ENCODE peak calls at places on chromosomes 16 and 17, in eight cellular contexts. V is NB4, L is tibial nerve, K is A549, A is IMR-90, F is transverse colon, D is thyroid gland, H is Peyer's patch. B is an unnamed sample.

GRCh38 chr17:13024033-13024432 is 6.2 kb upstream of the ELAC2 start:
- DNase-seq in V (no peak), L (no peak), K (no peak), A (no peak), F (no peak), D (no peak), H (no peak), B (no peak)

GRCh38 chr16:9596788-9597187 is 505.3 kb downstream of the HAPSTR1 start:
- DNase-seq in V (no peak), L (no peak), K (no peak), A (no peak), F (no peak), D (no peak), H (no peak), B (no peak)

GRCh38 chr16:74896389-74897370 is 88.2 kb downstream of the WDR59 start:
- DNase-seq in V (no peak), L (no peak), K (peak), A (peak), F (no peak), D (no peak), H (no peak), B (no peak)

GRCh38 chr17:54956802-54957201 is 11.7 kb downstream of the COX11 start:
- DNase-seq in V (no peak), L (no peak), K (no peak), A (no peak), F (no peak), D (no peak), H (no peak), B (no peak)

GRCh38 chr16:85554791-85555548 is 58.2 kb upstream of the GSE1 start:
- DNase-seq in V (peak), L (no peak), K (peak), A (peak), F (peak), D (peak), H (no peak), B (peak)

GRCh38 chr17:6047966-6048365 is 22.2 kb upstream of the WSCD1 start:
- DNase-seq in V (no peak), L (no peak), K (no peak), A (no peak), F (no peak), D (no peak), H (no peak), B (no peak)

GRCh38 chr16:85422124-85422373 is 191.1 kb upstream of the GSE1 start:
- DNase-seq in V (no peak), L (no peak), K (no peak), A (no peak), F (no peak), D (peak), H (no peak), B (no peak)

GRCh38 chr17:74241434-74241833 is 28.1 kb downstream of the TTYH2 start:
- DNase-seq in V (no peak), L (peak), K (no peak), A (no peak), F (no peak), D (peak), H (no peak), B (no peak)

GRCh38 chr17:59366773-59367656 is 35.6 kb downstream of the YPEL2 start:
- DNase-seq in V (no peak), L (no peak), K (no peak), A (peak), F (peak), D (peak), H (peak), B (peak)

GRCh38 chr16:87855852-87856715 is 13.2 kb downstream of the SLC7A5 start:
- DNase-seq in V (peak), L (peak), K (no peak), A (peak), F (peak), D (no peak), H (peak), B (peak)

GRCh38 chr16:86013867-86014266 is 114.9 kb downstream of the IRF8 start:
- DNase-seq in V (no peak), L (no peak), K (no peak), A (no peak), F (no peak), D (no peak), H (no peak), B (no peak)

GRCh38 chr16:56336071-56336688 is 89.2 kb downstream of the AMFR start:
- DNase-seq in V (no peak), L (no peak), K (no peak), A (no peak), F (no peak), D (no peak), H (no peak), B (no peak)

GRCh38 chr17:50055055-50055425 is 870 bp upstream of the ITGA3 start:
- DNase-seq in V (no peak), L (no peak), K (no peak), A (no peak), F (peak), D (peak), H (peak), B (peak)

GRCh38 chr16:49726155-49726554 is 129.8 kb downstream of the ZNF423 start:
- DNase-seq in V (no peak), L (no peak), K (no peak), A (no peak), F (no peak), D (no peak), H (no peak), B (no peak)

GRCh38 chr16:89917773-89918452 is 749 bp upstream of the MC1R start:
- DNase-seq in V (peak), L (no peak), K (peak), A (peak), F (peak), D (peak), H (peak), B (peak)

GRCh38 chr16:21156767-21157467 is 1.6 kb upstream of the LDAF1 start:
- DNase-seq in V (peak), L (peak), K (peak), A (peak), F (peak), D (peak), H (no peak), B (peak)

GRCh38 chr17:55332296-55333041 is 67.7 kb downstream of the HLF start:
- DNase-seq in V (no peak), L (no peak), K (no peak), A (no peak), F (peak), D (peak), H (no peak), B (no peak)

GRCh38 chr16:2911580-2912329 is at the start of gene FLYWCH1:
- DNase-seq in V (peak), L (peak), K (peak), A (peak), F (peak), D (peak), H (peak), B (peak)

GRCh38 chr17:82056729-82057621 is 5.3 kb downstream of the GPS1 start:
- DNase-seq in V (no peak), L (no peak), K (no peak), A (no peak), F (no peak), D (no peak), H (no peak), B (no peak)

GRCh38 chr17:82054351-82055022 is 2.8 kb downstream of the GPS1 start:
- DNase-seq in V (no peak), L (no peak), K (no peak), A (no peak), F (no peak), D (no peak), H (no peak), B (no peak)

GRCh38 chr17:82053556-82054263 is 2.0 kb downstream of the GPS1 start:
- DNase-seq in V (no peak), L (no peak), K (no peak), A (no peak), F (no peak), D (no peak), H (no peak), B (no peak)

GRCh38 chr17:82055965-82056728 is 4.4 kb downstream of the GPS1 start:
- DNase-seq in V (no peak), L (no peak), K (no peak), A (no peak), F (no peak), D (no peak), H (no peak), B (no peak)

DNA sequence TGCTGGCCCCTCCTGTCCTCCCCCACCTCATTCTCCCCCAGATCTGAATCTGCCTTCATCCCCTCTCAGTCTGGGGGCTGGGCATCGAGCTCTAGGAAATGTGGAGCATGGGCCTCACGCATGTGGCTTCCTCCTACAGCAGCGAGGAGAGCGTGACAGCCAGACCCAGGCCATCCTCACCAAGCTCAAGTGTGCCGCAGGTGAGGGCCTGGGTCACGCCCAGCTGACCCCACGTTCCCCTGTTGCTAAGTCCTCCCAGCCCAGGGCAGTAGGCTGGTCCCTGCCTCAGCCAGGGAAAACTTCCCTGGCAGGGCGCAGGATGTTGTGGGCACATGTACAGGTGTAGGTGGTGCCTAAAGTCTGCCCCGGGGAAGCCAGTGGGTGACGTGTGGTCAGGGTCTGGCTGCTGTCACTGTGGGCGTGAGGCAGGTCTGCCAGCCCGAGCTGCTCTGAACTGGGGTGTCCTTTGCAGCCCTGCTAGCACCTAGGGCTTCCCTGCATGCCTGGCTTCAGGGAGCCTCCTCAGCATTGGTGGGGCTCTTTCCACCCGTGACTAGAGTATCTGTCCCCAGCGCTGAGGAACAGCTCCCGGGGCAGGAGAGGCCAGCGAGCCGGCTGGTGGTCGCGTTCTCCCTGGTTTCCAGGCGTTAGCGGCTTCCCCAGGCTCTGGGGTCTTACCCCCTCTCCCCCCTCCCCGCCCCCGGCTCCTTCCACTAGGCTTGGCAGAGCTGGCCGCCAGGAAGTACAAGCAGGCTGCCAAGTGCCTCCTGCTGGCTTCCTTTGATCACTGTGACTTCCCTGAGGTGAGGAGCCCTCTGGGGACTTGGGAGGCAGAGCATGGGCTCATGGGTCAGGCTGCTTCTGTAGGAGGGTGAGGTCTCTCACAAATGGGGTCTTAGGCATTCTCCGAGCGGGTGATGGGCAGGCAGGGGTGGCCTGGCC is 3.6 kb downstream of the GPS1 start:
- DNase-seq in V (no peak), L (no peak), K (no peak), A (no peak), F (no peak), D (no peak), H (no peak), B (no peak)
- TF ChIP-seq POLR2A in V (no peak), L (no peak), K (no peak), A (no peak), F (no peak), D (no peak), H (no peak), B (no peak)

GRCh38 chr16:669666-670065 is 1.7 kb downstream of the RHOT2 start:
- DNase-seq in V (no peak), L (no peak), K (no peak), A (no peak), F (no peak), D (no peak), H (no peak), B (no peak)

GRCh38 chr16:671353-672131 is 3.6 kb downstream of the RHOT2 start:
- DNase-seq in V (no peak), L (no peak), K (no peak), A (no peak), F (no peak), D (no peak), H (no peak), B (no peak)

GRCh38 chr16:668519-669171 is 713 bp downstream of the RHOT2 start:
- DNase-seq in V (no peak), L (no peak), K (no peak), A (no peak), F (no peak), D (no peak), H (no peak), B (no peak)

GRCh38 chr16:672371-672770 is 3.1 kb upstream of the RHBDL1 start:
- DNase-seq in V (no peak), L (no peak), K (no peak), A (no peak), F (no peak), D (no peak), H (no peak), B (no peak)

DNA sequence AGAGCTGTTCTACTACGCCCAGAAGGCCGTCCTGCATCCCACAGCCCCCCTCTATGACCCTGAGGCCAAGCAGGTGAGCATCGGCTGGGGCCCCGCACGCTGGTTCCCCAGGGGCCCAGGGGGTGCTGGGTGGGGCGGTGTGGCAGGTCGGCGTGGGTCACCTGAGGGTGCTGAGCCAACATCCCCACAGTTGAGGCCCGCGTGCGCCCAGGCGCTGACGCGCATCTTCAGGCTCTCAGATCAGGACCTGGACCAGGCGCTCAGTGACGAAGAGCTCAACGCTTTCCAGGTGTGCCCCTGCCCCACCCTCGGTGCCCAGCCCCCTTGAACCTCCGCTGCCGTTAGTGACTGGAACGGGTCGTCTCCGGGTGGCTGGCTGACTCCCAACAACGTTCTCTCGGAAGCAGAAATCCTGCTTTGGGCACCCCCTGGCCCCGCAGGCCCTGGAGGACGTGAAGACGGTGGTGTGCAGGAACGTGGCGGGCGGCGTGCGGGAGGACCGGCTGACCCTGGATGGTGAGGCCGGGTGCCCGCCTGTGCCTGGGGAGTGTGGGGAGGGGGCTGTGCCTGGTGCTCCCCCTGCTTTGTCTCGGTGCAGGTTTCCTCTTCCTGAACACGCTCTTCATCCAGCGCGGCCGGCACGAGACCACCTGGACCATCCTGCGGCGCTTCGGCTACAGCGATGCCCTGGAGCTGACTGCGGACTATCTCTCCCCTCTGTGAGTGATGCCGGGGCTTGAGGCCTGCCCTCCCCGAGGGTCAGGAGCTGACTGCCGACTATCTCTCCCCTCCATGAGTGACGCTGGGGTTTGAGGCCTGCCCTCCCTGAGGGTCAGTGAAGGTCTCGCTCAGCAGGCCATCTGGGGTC is 2.8 kb downstream of the RHOT2 start:
- DNase-seq in V (no peak), L (no peak), K (no peak), A (no peak), F (no peak), D (no peak), H (no peak), B (no peak)
- H3K4me3 ChIP-seq in V (no peak), L (no peak), K (no peak), A (no peak), F (no peak), D (no peak), H (no peak), B (no peak)

GRCh38 chr16:11253009-11253994 is 2.7 kb downstream of the SOCS1 start:
- DNase-seq in V (peak), L (no peak), K (no peak), A (peak), F (no peak), D (no peak), H (no peak), B (no peak)

GRCh38 chr16:11250786-11251524 is 5.0 kb downstream of the SOCS1 start:
- DNase-seq in V (no peak), L (no peak), K (no peak), A (peak), F (no peak), D (no peak), H (no peak), B (no peak)

GRCh38 chr16:11251525-11252481 is 4.2 kb downstream of the SOCS1 start:
- DNase-seq in V (peak), L (no peak), K (no peak), A (peak), F (peak), D (no peak), H (no peak), B (peak)

GRCh38 chr16:11253995-11254912 is 1.8 kb downstream of the SOCS1 start:
- DNase-seq in V (peak), L (no peak), K (no peak), A (peak), F (no peak), D (no peak), H (no peak), B (no peak)

DNA sequence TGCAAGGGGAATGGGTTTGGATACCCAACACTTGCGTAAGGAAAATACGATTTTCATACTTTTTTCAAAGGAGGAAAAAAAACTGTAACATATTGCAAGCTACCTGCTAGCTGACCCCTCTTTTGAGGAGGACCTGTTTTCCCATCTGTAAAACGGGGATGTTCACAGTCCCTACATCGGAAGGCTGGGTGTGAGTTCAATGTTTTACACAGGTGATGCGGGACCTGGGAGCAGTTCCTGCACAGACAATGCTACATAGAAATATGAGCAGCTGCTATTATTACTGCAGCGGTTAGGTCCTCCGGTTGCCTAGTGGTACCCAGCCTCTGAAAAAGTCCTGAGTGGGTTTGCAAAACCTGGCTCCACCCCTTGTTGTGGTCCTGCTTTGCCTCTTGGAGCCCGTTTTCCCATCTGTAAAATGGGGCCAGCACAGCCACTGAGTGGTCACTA is 3.5 kb downstream of the SOCS1 start:
- DNase-seq in V (no peak), L (no peak), K (no peak), A (no peak), F (no peak), D (no peak), H (no peak), B (no peak)
- TF ChIP-seq POLR2A in V (no peak), L (no peak), K (no peak), A (no peak), F (no peak), D (no peak), H (peak), B (no peak)

GRCh38 chr17:9576521-9577401 is at the start of gene CFAP52:
- DNase-seq in V (peak), L (peak), K (peak), A (peak), F (peak), D (peak), H (peak), B (peak)

GRCh38 chr17:9575381-9576072 is at the start of gene STX8:
- DNase-seq in V (peak), L (peak), K (peak), A (peak), F (peak), D (peak), H (peak), B (peak)

DNA sequence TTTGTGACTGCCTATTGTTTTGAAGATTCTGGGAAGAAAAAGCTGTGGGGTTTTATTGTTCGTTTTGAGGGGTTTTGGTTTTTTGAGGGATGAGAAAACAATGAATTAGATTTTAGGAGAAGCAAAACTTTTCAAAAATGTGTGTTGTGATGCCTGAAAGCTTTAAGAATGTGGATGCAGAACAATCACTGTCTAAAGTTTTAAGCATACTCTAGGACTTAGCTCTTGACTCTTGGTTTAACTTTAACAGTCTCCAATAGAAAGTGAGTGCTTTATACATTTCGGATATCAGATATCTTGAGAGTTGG is 914 bp downstream of the CFAP52 start:
- DNase-seq in V (no peak), L (no peak), K (no peak), A (no peak), F (no peak), D (no peak), H (no peak), B (no peak)
- H3K4me3 ChIP-seq in V (no peak), L (peak), K (no peak), A (no peak), F (no peak), D (peak), H (no peak), B (peak)

GRCh38 chr17:7405413-7405881 is 1.6 kb upstream of the TMEM256 start:
- DNase-seq in V (no peak), L (peak), K (no peak), A (no peak), F (no peak), D (no peak), H (no peak), B (no peak)

GRCh38 chr17:7403043-7403901 is 625 bp downstream of the TMEM256 start:
- DNase-seq in V (peak), L (peak), K (peak), A (no peak), F (peak), D (no peak), H (peak), B (peak)

GRCh38 chr17:7405882-7406825 is 1.5 kb upstream of the NLGN2 start:
- DNase-seq in V (no peak), L (no peak), K (no peak), A (no peak), F (no peak), D (no peak), H (no peak), B (no peak)

GRCh38 chr17:7403902-7404736 is at the start of gene TMEM256:
- DNase-seq in V (peak), L (peak), K (peak), A (peak), F (peak), D (peak), H (peak), B (peak)

GRCh38 chr17:7404737-7405412 is 978 bp upstream of the TMEM256 start:
- DNase-seq in V (peak), L (peak), K (peak), A (no peak), F (no peak), D (peak), H (peak), B (peak)
- TF ChIP-seq POLR2A in V (peak), L (peak), K (peak), A (peak), F (peak), D (no peak), H (no peak), B (no peak)

B was measured in stomach.